ENCODE peak calls at places on chromosomes 2 and 18, in six cellular contexts. Y is dorsolateral prefrontal cortex, Q is amniotic stem cell, S is GM23338, D is progenitor cell of endocrine pancreas, N is DMS153. E is an unnamed sample.

GRCh38 chr2:102366406-102367112 is 11.0 kb downstream of the IL18R1 start:
- DNase-seq in D (no peak), N (no peak), S (no peak), Q (no peak), Y (no peak), E (no peak)

GRCh38 chr2:193549661-193550060 is 1354.9 kb upstream of the TMEFF2 start:
- DNase-seq in Y (no peak), Q (no peak), N (no peak), S (no peak), D (no peak), E (no peak)

GRCh38 chr2:75053484-75054112 is 95.2 kb downstream of the POLE4 start:
- DNase-seq in D (peak), Y (no peak), N (peak), S (peak), Q (no peak), E (no peak)

GRCh38 chr2:231922945-231923344 is 3.3 kb downstream of the NPPC start:
- DNase-seq in N (no peak), D (no peak), Q (no peak), S (no peak), Y (no peak), E (no peak)

GRCh38 chr2:110852541-110853263 is 120.3 kb downstream of the ACOXL start:
- DNase-seq in D (no peak), Y (no peak), Q (no peak), N (no peak), S (no peak), E (no peak)

GRCh38 chr2:238554468-238555184 is 127.9 kb downstream of the ASB1 start:
- DNase-seq in S (peak), D (no peak), Q (no peak), N (no peak), Y (no peak), E (no peak)

GRCh38 chr2:17398770-17399169 is 119.5 kb downstream of the RAD51AP2 start:
- DNase-seq in Y (no peak), D (no peak), N (no peak), Q (no peak), S (no peak), E (no peak)

GRCh38 chr2:240917684-240918257 is 11.6 kb downstream of the CROCC2 start:
- DNase-seq in Q (no peak), N (no peak), S (no peak), D (no peak), Y (no peak), E (peak)

GRCh38 chr2:217844696-217845095 is 158.1 kb downstream of the TNS1 start:
- DNase-seq in D (no peak), Y (no peak), Q (no peak), N (no peak), S (no peak), E (no peak)

GRCh38 chr2:182980115-182980514 is 58.1 kb downstream of the NCKAP1 start:
- DNase-seq in S (peak), N (peak), D (no peak), Q (peak), Y (no peak), E (no peak)

GRCh38 chr18:31555971-31556747 is 35.5 kb upstream of the TTR start:
- DNase-seq in S (peak), D (peak), Q (peak), Y (no peak), N (peak), E (no peak)